ENCODE peak calls at places on chromosomes 1 and 21, in four cellular contexts. J is HepG2, P is K562, Y is GM12878. B is an unnamed sample.

GRCh38 chr1:150159550-150159949 is 9.8 kb downstream of the PLEKHO1 start:
- DNase-seq in J (no peak), P (no peak), Y (no peak), B (no peak)

GRCh38 chr1:31736675-31737074 is 27.5 kb downstream of the ADGRB2 start:
- DNase-seq in J (no peak), P (no peak), Y (no peak), B (no peak)

GRCh38 chr1:192812420-192813209 is 3.8 kb downstream of the RGS2 start:
- DNase-seq in J (no peak), P (no peak), Y (no peak), B (no peak)

GRCh38 chr1:21027805-21028204 is 148.9 kb downstream of the EIF4G3 start:
- DNase-seq in J (no peak), P (no peak), Y (no peak), B (no peak)

GRCh38 chr1:174963547-174964125 is 36.1 kb upstream of the CACYBP start:
- DNase-seq in J (no peak), P (no peak), Y (no peak), B (no peak)

GRCh38 chr1:228079013-228079412 is 3.5 kb upstream of the ARF1 start:
- DNase-seq in J (no peak), P (no peak), Y (no peak), B (no peak)

GRCh38 chr1:205374205-205375078 is 17.7 kb upstream of the KLHDC8A start:
- DNase-seq in J (no peak), P (no peak), Y (no peak), B (peak)

GRCh38 chr1:201540846-201541735 is 2.2 kb downstream of the NAV1 start:
- DNase-seq in J (no peak), P (no peak), Y (no peak), B (no peak)

GRCh38 chr1:192104852-192105251 is 53.4 kb upstream of the RGS18 start:
- DNase-seq in J (no peak), P (no peak), Y (no peak), B (no peak)

GRCh38 chr1:202106340-202107284 is 16.1 kb upstream of the GPR37L1 start:
- DNase-seq in J (no peak), P (peak), Y (no peak), B (peak)

GRCh38 chr1:232519186-232519585 is 110.7 kb downstream of the SIPA1L2 start:
- DNase-seq in J (no peak), P (no peak), Y (no peak), B (no peak)

GRCh38 chr1:9842781-9843575 is 19.2 kb upstream of the CLSTN1 start:
- DNase-seq in J (no peak), P (no peak), Y (no peak), B (no peak)

GRCh38 chr1:43997295-43997694 is 5.9 kb downstream of the CCDC24 start:
- DNase-seq in J (no peak), P (no peak), Y (no peak), B (no peak)

GRCh38 chr1:5509664-5510452 is 482.4 kb downstream of the NPHP4 start:
- DNase-seq in J (peak), P (peak), Y (no peak), B (peak)

GRCh38 chr1:223704921-223705878 is 7.1 kb upstream of the CAPN2 start:
- DNase-seq in J (no peak), P (peak), Y (no peak), B (no peak)

GRCh38 chr1:33848205-33848604 is 15.7 kb upstream of the HMGB4 start:
- DNase-seq in J (no peak), P (no peak), Y (no peak), B (no peak)

GRCh38 chr1:204431310-204432184 is 19.9 kb upstream of the PPP1R15B start:
- DNase-seq in J (peak), P (peak), Y (no peak), B (peak)

GRCh38 chr1:112297536-112297935 is 98.5 kb upstream of the CTTNBP2NL start:
- DNase-seq in J (no peak), P (no peak), Y (no peak), B (no peak)

GRCh38 chr21:17045214-17045835 is 467.5 kb upstream of the CXADR start:
- DNase-seq in J (no peak), P (no peak), Y (no peak), B (peak)

GRCh38 chr1:155324717-155325595 is 4.3 kb downstream of the RUSC1 start:
- DNase-seq in J (peak), P (peak), Y (no peak), B (peak)

GRCh38 chr1:56773341-56774066 is 45.7 kb downstream of the FYB2 start:
- DNase-seq in J (peak), P (no peak), Y (no peak), B (no peak)

GRCh38 chr1:103788377-103788776 is 38.7 kb downstream of the AMY1C start:
- DNase-seq in J (no peak), P (no peak), Y (no peak), B (peak)

GRCh38 chr1:174800951-174801350 is 198.8 kb upstream of the CACYBP start:
- DNase-seq in J (no peak), P (no peak), Y (no peak), B (no peak)

GRCh38 chr1:17084787-17085186 is 31.0 kb upstream of the SDHB start:
- DNase-seq in J (no peak), P (no peak), Y (no peak), B (no peak)

GRCh38 chr1:235199441-235199840 is 38.4 kb upstream of the RBM34 start:
- DNase-seq in J (no peak), P (peak), Y (no peak), B (peak)

GRCh38 chr1:55640708-55641473 is 425.7 kb upstream of the USP24 start:
- DNase-seq in J (peak), P (peak), Y (peak), B (no peak)

GRCh38 chr1:245614476-245614875 is 459.7 kb downstream of the KIF26B start:
- DNase-seq in J (no peak), P (no peak), Y (no peak), B (no peak)

GRCh38 chr21:41465176-41465781 is 39.2 kb downstream of the MX1 start:
- DNase-seq in J (no peak), P (no peak), Y (no peak), B (no peak)

GRCh38 chr1:18957532-18958295 is 1.2 kb upstream of the IFFO2 start:
- DNase-seq in J (peak), P (no peak), Y (no peak), B (no peak)

GRCh38 chr1:223298706-223299105 is 65.3 kb downstream of the SUSD4 start:
- DNase-seq in J (no peak), P (no peak), Y (no peak), B (no peak)

GRCh38 chr21:46228345-46229051 is at the start of gene LSS:
- DNase-seq in J (peak), P (peak), Y (peak), B (peak)

GRCh38 chr21:46229923-46230260 is 1.3 kb upstream of the LSS start:
- DNase-seq in J (no peak), P (no peak), Y (no peak), B (no peak)

GRCh38 chr21:46226920-46227599 is 1.5 kb downstream of the LSS start:
- DNase-seq in J (no peak), P (no peak), Y (peak), B (no peak)

GRCh38 chr21:46227811-46228344 is 696 bp downstream of the LSS start:
- DNase-seq in J (no peak), P (no peak), Y (no peak), B (no peak)

GRCh38 chr21:46229133-46229922 is 754 bp upstream of the LSS start:
- DNase-seq in J (peak), P (peak), Y (no peak), B (peak)
- TF ChIP-seq CHD4 in J (no peak), P (no peak), Y (no peak), B (no peak)

GRCh38 chr1:179081696-179082307 is at the start of gene TOR3A:
- DNase-seq in J (peak), P (peak), Y (peak), B (peak)

GRCh38 chr1:179082308-179083030 is 599 bp downstream of the TOR3A start:
- DNase-seq in J (peak), P (peak), Y (no peak), B (peak)

GRCh38 chr1:179080866-179081695 is 789 bp upstream of the TOR3A start:
- DNase-seq in J (no peak), P (no peak), Y (no peak), B (no peak)

GRCh38 chr1:179077396-179077795 is 4.5 kb upstream of the TOR3A start:
- DNase-seq in J (no peak), P (no peak), Y (no peak), B (no peak)

DNA sequence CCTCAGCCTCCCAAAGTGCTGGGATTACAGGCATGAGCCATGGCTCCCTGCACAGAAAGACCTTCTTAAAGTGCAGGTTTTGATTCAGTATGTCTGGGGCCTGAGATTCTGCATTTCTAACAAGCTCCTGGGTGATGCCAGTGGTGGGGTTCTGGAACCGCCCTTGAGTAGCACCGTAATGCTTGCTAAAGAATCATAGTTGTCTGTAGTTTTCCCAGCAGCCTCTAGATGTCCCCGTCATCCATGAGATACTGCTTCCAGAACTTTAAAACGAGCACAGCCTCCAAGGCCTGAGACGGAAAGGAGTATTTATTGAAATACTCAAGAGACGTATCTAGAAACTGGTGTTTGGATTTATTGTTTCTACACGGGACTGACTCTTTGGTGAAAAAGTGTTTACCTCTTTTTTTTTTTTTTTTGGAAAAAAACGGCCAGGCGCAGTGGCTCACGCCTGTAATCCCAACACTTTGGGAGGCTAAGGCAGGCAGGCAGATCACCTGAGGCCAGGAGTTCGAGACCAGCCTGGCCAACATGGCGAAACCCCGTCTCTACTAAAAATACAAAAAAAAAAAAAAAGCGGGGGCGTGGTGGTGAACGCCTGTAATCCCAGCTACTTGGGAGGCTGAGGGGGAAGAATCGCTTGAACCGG is 2.6 kb upstream of the TOR3A start:
- DNase-seq in J (peak), P (peak), Y (no peak), B (peak)
- TF ChIP-seq CHD4 in J (no peak), P (no peak), Y (no peak), B (no peak)

GRCh38 chr21:26784974-26785373 is 60.2 kb downstream of the ADAMTS1 start:
- DNase-seq in J (no peak), P (no peak), Y (no peak), B (no peak)

GRCh38 chr21:26783801-26784200 is 61.4 kb downstream of the ADAMTS1 start:
- DNase-seq in J (no peak), P (no peak), Y (no peak), B (no peak)

GRCh38 chr21:26790289-26790688 is 54.9 kb downstream of the ADAMTS1 start:
- DNase-seq in J (no peak), P (no peak), Y (no peak), B (no peak)

DNA sequence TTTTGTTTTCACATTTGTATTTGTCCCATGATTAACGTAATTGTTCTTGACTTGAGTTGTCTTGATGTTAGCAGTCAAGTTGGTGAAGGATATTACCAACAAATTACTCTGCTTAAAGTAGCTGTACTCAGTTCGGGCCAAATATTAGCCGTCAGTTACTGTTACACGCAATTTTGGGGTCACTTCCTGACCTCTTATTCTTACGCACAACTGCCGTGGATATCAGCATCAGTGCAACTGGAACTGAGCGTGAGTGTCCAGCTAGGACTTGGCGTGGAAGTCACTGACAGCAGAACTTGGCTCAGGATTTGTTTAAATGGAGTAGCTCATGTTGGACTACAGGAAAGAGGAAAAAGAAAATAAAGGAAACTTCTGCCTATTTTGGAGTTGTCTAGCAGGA is 56.4 kb downstream of the ADAMTS1 start:
- DNase-seq in J (no peak), P (no peak), Y (no peak), B (no peak)
- TF ChIP-seq CHD4 in J (no peak), P (no peak), Y (no peak), B (no peak)

DNA sequence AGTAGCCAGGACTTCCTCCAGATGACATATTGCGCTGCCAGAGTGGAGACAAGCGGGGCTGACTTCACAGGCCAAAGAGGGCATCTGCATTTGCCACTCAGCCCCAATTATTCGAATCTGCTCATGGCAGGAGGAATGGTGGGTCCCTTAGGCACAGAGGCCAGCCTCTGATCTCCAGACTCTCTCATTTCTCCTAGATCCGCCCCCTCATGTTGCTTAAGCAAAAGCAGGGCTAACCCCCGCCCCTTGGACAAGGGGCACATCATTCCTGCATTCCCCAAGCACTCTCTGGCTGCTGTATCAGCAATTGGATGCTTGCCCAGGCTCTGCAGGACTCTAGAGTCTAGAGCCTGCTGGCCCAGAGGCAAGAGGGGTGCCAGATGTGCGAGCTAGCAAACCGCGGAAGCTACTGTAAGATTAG is 262.4 kb downstream of the ST6GALNAC3 start:
- DNase-seq in J (no peak), P (no peak), Y (no peak), B (no peak)
- TF ChIP-seq CHD4 in J (no peak), P (no peak), Y (no peak), B (no peak)

GRCh38 chr1:2226525-2227340 is 1.4 kb upstream of the SKI start:
- DNase-seq in J (no peak), P (peak), Y (no peak), B (no peak)
- TF ChIP-seq CHD4 in J (no peak), P (no peak), Y (no peak), B (no peak)

B was measured in A549.